ENCODE peak calls at places on chromosomes 16 and 17, in six cellular contexts. N, U, B, A, T and O are unnamed samples.

GRCh38 chr17:73546770-73547345 is 97.4 kb downstream of the SDK2 start:
- DNase-seq in N (peak), U (peak), B (peak), A (peak), T (no peak), O (peak)

GRCh38 chr16:75695708-75696107 is 5.6 kb downstream of the DUXB start:
- DNase-seq in N (no peak), U (no peak), B (no peak), A (peak), T (no peak), O (peak)

GRCh38 chr16:72989203-72989991 is 58.5 kb downstream of the ZFHX3 start:
- DNase-seq in N (peak), U (peak), B (peak), A (no peak), T (no peak), O (no peak)

GRCh38 chr17:3827124-3827773 is 18.8 kb downstream of the NCBP3 start:
- DNase-seq in N (peak), U (peak), B (peak), A (peak), T (peak), O (peak)

GRCh38 chr16:84281077-84281476 is 13.6 kb upstream of the WFDC1 start:
- DNase-seq in N (peak), U (peak), B (no peak), A (no peak), T (no peak), O (peak)

GRCh38 chr17:28871056-28871579 is 16.3 kb downstream of the ERAL1 start:
- DNase-seq in N (no peak), U (no peak), B (no peak), A (peak), T (no peak), O (no peak)

GRCh38 chr17:78748730-78749317 is 33.2 kb downstream of the CYTH1 start:
- DNase-seq in N (peak), U (peak), B (peak), A (peak), T (peak), O (peak)

GRCh38 chr17:81393684-81394376 is 1.4 kb upstream of the BAHCC1 start:
- DNase-seq in N (peak), U (peak), B (peak), A (peak), T (no peak), O (peak)

GRCh38 chr17:49229805-49230600 is 584 bp downstream of the PHOSPHO1 start:
- DNase-seq in N (no peak), U (no peak), B (no peak), A (no peak), T (no peak), O (no peak)

GRCh38 chr16:87216824-87217205 is 100.4 kb downstream of the C16orf95 start:
- DNase-seq in N (no peak), U (no peak), B (peak), A (no peak), T (no peak), O (no peak)

GRCh38 chr17:79841369-79842135 is 2.3 kb upstream of the CBX4 start:
- DNase-seq in N (no peak), U (no peak), B (no peak), A (peak), T (no peak), O (peak)

GRCh38 chr17:66272699-66273390 is 29.6 kb upstream of the PRKCA start:
- DNase-seq in N (peak), U (peak), B (peak), A (no peak), T (no peak), O (no peak)

GRCh38 chr16:15613676-15614075 is 29.3 kb downstream of the MARF1 start:
- DNase-seq in N (peak), U (no peak), B (no peak), A (no peak), T (no peak), O (no peak)

GRCh38 chr17:55086635-55087058 is 118.1 kb downstream of the STXBP4 start:
- DNase-seq in N (no peak), U (peak), B (peak), A (no peak), T (no peak), O (peak)

GRCh38 chr17:16345565-16345964 is 7.7 kb downstream of the CENPV start:
- DNase-seq in N (no peak), U (no peak), B (no peak), A (no peak), T (no peak), O (no peak)

GRCh38 chr17:18377437-18378204 is at the start of gene EVPLL:
- DNase-seq in N (peak), U (no peak), B (no peak), A (no peak), T (no peak), O (peak)

GRCh38 chr16:85360323-85361277 is 248.3 kb upstream of the CIBAR2 start:
- DNase-seq in N (peak), U (no peak), B (no peak), A (peak), T (no peak), O (no peak)

GRCh38 chr17:12727076-12727750 is 61.5 kb downstream of the MYOCD start:
- DNase-seq in N (no peak), U (peak), B (peak), A (no peak), T (no peak), O (no peak)

GRCh38 chr17:79002291-79002690 is 7.3 kb downstream of the CANT1 start:
- DNase-seq in N (no peak), U (no peak), B (no peak), A (no peak), T (no peak), O (no peak)

GRCh38 chr16:31157136-31157535 is 7.3 kb upstream of the PRSS36 start:
- DNase-seq in N (no peak), U (no peak), B (no peak), A (no peak), T (no peak), O (peak)

GRCh38 chr17:42399121-42399520 is 10.9 kb upstream of the STAT3 start:
- DNase-seq in N (no peak), U (no peak), B (no peak), A (no peak), T (no peak), O (no peak)

GRCh38 chr16:24838554-24839266 is 7.1 kb upstream of the SLC5A11 start:
- DNase-seq in N (no peak), U (peak), B (peak), A (no peak), T (no peak), O (peak)

GRCh38 chr17:9959377-9959981 is 54.4 kb upstream of the RCVRN start:
- DNase-seq in N (peak), U (peak), B (peak), A (peak), T (no peak), O (peak)

GRCh38 chr16:79484237-79484636 is 116.3 kb downstream of the MAF start:
- DNase-seq in N (no peak), U (no peak), B (no peak), A (no peak), T (no peak), O (no peak)

GRCh38 chr17:37737081-37737480 is 7.8 kb downstream of the HNF1B start:
- DNase-seq in N (no peak), U (no peak), B (no peak), A (no peak), T (no peak), O (no peak)

GRCh38 chr17:74037320-74037719 is 166.2 kb upstream of the RPL38 start:
- DNase-seq in N (peak), U (no peak), B (no peak), A (no peak), T (no peak), O (no peak)

GRCh38 chr17:66975614-66976378 is 11.3 kb downstream of the CACNG4 start:
- DNase-seq in N (peak), U (no peak), B (no peak), A (peak), T (no peak), O (peak)

GRCh38 chr17:79837888-79838540 is 1.2 kb downstream of the CBX4 start:
- DNase-seq in N (no peak), U (no peak), B (no peak), A (peak), T (no peak), O (no peak)